ENCODE peak calls at places on chromosomes 11 and 22, in nine cellular contexts. I is upper lobe of right lung; H is tibial artery; R is progenitor cell of endocrine pancreas; Y is NCI-H774; M is omental fat pad; V is NCI-H1436 treated with DMSO at 0.1 percent for 48 hours; P is activated T-helper 1 cell treated with anti-CD3 and anti-CD28 coated beads, Interleukin-12 subunit alpha, Interleukin-12 subunit beta, Interleukin-2, Interleukin-4 antibody, amounts not matched to agents 30 ng/mL and 10 ng/mL and 1 ng/mL, durations not matched to agents 14 hours and 24 hours and 36 hours; K is germinal center. W is an unnamed sample.

GRCh38 chr22:39535831-39536449 is 3.4 kb upstream of the RPS19BP1 start:
- DNase-seq in I (no peak), H (no peak), R (no peak), Y (no peak), M (no peak), V (no peak), P (no peak), K (no peak), W (no peak)

GRCh38 chr11:9003573-9004309 is at the start of gene NRIP3:
- DNase-seq in I (peak; percentile 84), H (peak; percentile 86), R (peak; percentile 56), Y (no peak), M (peak; percentile 54), V (no peak), P (peak; percentile 73), K (peak; percentile 74), W (peak; percentile 84)

GRCh38 chr11:133903875-133904817 is 52.6 kb downstream of the IGSF9B start:
- DNase-seq in I (peak; percentile 2), H (peak; percentile 29), R (no peak), Y (no peak), M (no peak), V (no peak), P (no peak), K (no peak), W (no peak)

GRCh38 chr11:29634744-29635143 is 382.1 kb downstream of the KCNA4 start:
- DNase-seq in I (no peak), H (no peak), R (no peak), Y (no peak), M (no peak), V (no peak), P (no peak), K (no peak), W (no peak)

GRCh38 chr11:73204711-73205121 is 13.4 kb upstream of the P2RY2 start:
- DNase-seq in I (peak; percentile 75), H (peak; percentile 78), R (no peak), Y (no peak), M (no peak), V (no peak), P (no peak), K (no peak), W (no peak)

GRCh38 chr11:75406338-75406777 is 7.0 kb downstream of the RPS3 start:
- DNase-seq in I (no peak), H (no peak), R (no peak), Y (peak; percentile 26), M (no peak), V (no peak), P (no peak), K (no peak), W (no peak)

GRCh38 chr11:47241740-47242400 is 6.7 kb downstream of the ACP2 start:
- DNase-seq in I (no peak), H (no peak), R (no peak), Y (no peak), M (no peak), V (no peak), P (no peak), K (no peak), W (no peak)

GRCh38 chr22:17368727-17369552 is at the start of gene CECR2:
- DNase-seq in I (peak; percentile 86), H (no peak), R (peak; percentile 60), Y (peak; percentile 25), M (no peak), V (no peak), P (no peak), K (peak; percentile 7), W (peak; percentile 30)

GRCh38 chr22:27460596-27461347 is 340.8 kb downstream of the MN1 start:
- DNase-seq in I (no peak), H (peak; percentile 89), R (no peak), Y (no peak), M (no peak), V (no peak), P (no peak), K (no peak), W (no peak)

GRCh38 chr11:79950172-79950571 is 509.3 kb upstream of the TENM4 start:
- DNase-seq in I (no peak), H (no peak), R (no peak), Y (no peak), M (no peak), V (no peak), P (no peak), K (no peak), W (no peak)

GRCh38 chr11:69797737-69798528 is 21.3 kb downstream of the FGF3 start:
- DNase-seq in I (no peak), H (no peak), R (no peak), Y (no peak), M (no peak), V (no peak), P (no peak), K (no peak), W (no peak)

GRCh38 chr11:13772223-13773046 is 104.0 kb downstream of the FAR1 start:
- DNase-seq in I (no peak), H (no peak), R (no peak), Y (peak; percentile 82), M (no peak), V (peak; percentile 70), P (peak; percentile 22), K (peak; percentile 30), W (peak; percentile 34)

W was measured in GM20000.